ENCODE peak calls at places on chromosomes 5 and 9, in eight cellular contexts. One of them, this sample, is unnamed.

GRCh38 chr9:123360161-123361085 is 4.4 kb downstream of the CRB2 start:
- DNase-seq in dorsolateral prefrontal cortex: no peak
- DNase-seq in HCT116: no peak
- DNase-seq in GM23338: peak
- DNase-seq in GM13977: peak
- DNase-seq in astrocyte of the cerebellum: no peak
- DNase-seq in OCI-LY7: peak
- DNase-seq in nephron progenitor cell: peak
- DNase-seq in this sample: peak

GRCh38 chr5:74500037-74500917 is 140.3 kb downstream of the ENC1 start:
- DNase-seq in dorsolateral prefrontal cortex: no peak
- DNase-seq in HCT116: no peak
- DNase-seq in GM23338: peak
- DNase-seq in GM13977: no peak
- DNase-seq in astrocyte of the cerebellum: no peak
- DNase-seq in OCI-LY7: no peak
- DNase-seq in nephron progenitor cell: peak
- DNase-seq in this sample: no peak

GRCh38 chr5:1012316-1012841 is 3.8 kb downstream of the NKD2 start:
- DNase-seq in dorsolateral prefrontal cortex: no peak
- DNase-seq in HCT116: no peak
- DNase-seq in GM23338: no peak
- DNase-seq in GM13977: no peak
- DNase-seq in astrocyte of the cerebellum: no peak
- DNase-seq in OCI-LY7: no peak
- DNase-seq in nephron progenitor cell: peak
- DNase-seq in this sample: no peak

GRCh38 chr9:92265159-92265558 is 28.3 kb downstream of the IARS1 start:
- DNase-seq in dorsolateral prefrontal cortex: no peak
- DNase-seq in HCT116: no peak
- DNase-seq in GM23338: no peak
- DNase-seq in GM13977: no peak
- DNase-seq in astrocyte of the cerebellum: no peak
- DNase-seq in OCI-LY7: no peak
- DNase-seq in nephron progenitor cell: no peak
- DNase-seq in this sample: no peak

GRCh38 chr5:33180900-33181299 is 259.9 kb upstream of the TARS1 start:
- DNase-seq in dorsolateral prefrontal cortex: no peak
- DNase-seq in HCT116: peak
- DNase-seq in GM23338: peak
- DNase-seq in GM13977: no peak
- DNase-seq in astrocyte of the cerebellum: peak
- DNase-seq in OCI-LY7: no peak
- DNase-seq in nephron progenitor cell: no peak
- DNase-seq in this sample: no peak

GRCh38 chr9:32864926-32865325 is 81.6 kb downstream of the TMEM215 start:
- DNase-seq in dorsolateral prefrontal cortex: no peak
- DNase-seq in HCT116: no peak
- DNase-seq in GM23338: no peak
- DNase-seq in GM13977: no peak
- DNase-seq in astrocyte of the cerebellum: no peak
- DNase-seq in OCI-LY7: no peak
- DNase-seq in nephron progenitor cell: no peak
- DNase-seq in this sample: no peak

GRCh38 chr5:88942967-88943291 is 59.9 kb upstream of the MEF2C start:
- DNase-seq in dorsolateral prefrontal cortex: no peak
- DNase-seq in HCT116: no peak
- DNase-seq in GM23338: no peak
- DNase-seq in GM13977: no peak
- DNase-seq in astrocyte of the cerebellum: peak
- DNase-seq in OCI-LY7: no peak
- DNase-seq in nephron progenitor cell: no peak
- DNase-seq in this sample: no peak

GRCh38 chr9:133955821-133956411 is 36.2 kb downstream of the VAV2 start:
- DNase-seq in dorsolateral prefrontal cortex: no peak
- DNase-seq in HCT116: no peak
- DNase-seq in GM23338: peak
- DNase-seq in GM13977: peak
- DNase-seq in astrocyte of the cerebellum: no peak
- DNase-seq in OCI-LY7: peak
- DNase-seq in nephron progenitor cell: peak
- DNase-seq in this sample: peak

GRCh38 chr5:79172269-79172668 is 60.7 kb downstream of the BHMT start:
- DNase-seq in dorsolateral prefrontal cortex: no peak
- DNase-seq in HCT116: no peak
- DNase-seq in GM23338: peak
- DNase-seq in GM13977: no peak
- DNase-seq in astrocyte of the cerebellum: no peak
- DNase-seq in OCI-LY7: no peak
- DNase-seq in nephron progenitor cell: no peak
- DNase-seq in this sample: no peak

GRCh38 chr9:16371306-16371705 is 499.2 kb downstream of the BNC2 start:
- DNase-seq in dorsolateral prefrontal cortex: no peak
- DNase-seq in HCT116: no peak
- DNase-seq in GM23338: no peak
- DNase-seq in GM13977: no peak
- DNase-seq in astrocyte of the cerebellum: peak
- DNase-seq in OCI-LY7: no peak
- DNase-seq in nephron progenitor cell: peak
- DNase-seq in this sample: no peak
- TF ChIP-seq CTCF in dorsolateral prefrontal cortex: no peak
- TF ChIP-seq CTCF in HCT116: no peak
- TF ChIP-seq CTCF in GM23338: no peak
- TF ChIP-seq CTCF in GM13977: no peak
- TF ChIP-seq CTCF in astrocyte of the cerebellum: no peak
- TF ChIP-seq CTCF in OCI-LY7: no peak
- TF ChIP-seq CTCF in nephron progenitor cell: no peak
- TF ChIP-seq CTCF in this sample: no peak

DNA sequence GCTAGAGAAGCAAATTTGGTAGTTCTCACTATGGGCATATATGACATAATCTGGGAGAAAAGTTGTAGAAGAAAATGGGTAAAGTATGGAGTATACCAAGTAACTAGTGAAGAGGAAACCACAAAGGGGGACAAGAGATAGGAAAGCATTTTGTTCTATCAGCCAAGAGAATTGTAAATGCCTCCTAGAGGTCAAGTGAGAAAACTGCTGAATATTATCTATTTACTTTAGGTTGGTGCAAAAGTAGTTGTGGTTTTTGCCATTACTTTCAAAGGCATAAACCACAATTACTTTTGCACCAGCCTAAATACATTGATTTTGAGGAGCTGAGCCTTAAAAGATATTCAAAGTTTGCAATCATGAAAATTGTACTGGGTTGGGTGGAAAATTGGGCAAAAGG is 126.7 kb upstream of the GRHPR start:
- DNase-seq in dorsolateral prefrontal cortex: no peak
- DNase-seq in HCT116: no peak
- DNase-seq in GM23338: peak
- DNase-seq in GM13977: no peak
- DNase-seq in astrocyte of the cerebellum: no peak
- DNase-seq in OCI-LY7: peak
- DNase-seq in nephron progenitor cell: no peak
- DNase-seq in this sample: no peak
- TF ChIP-seq CTCF in dorsolateral prefrontal cortex: no peak
- TF ChIP-seq CTCF in HCT116: peak
- TF ChIP-seq CTCF in GM23338: no peak
- TF ChIP-seq CTCF in GM13977: peak
- TF ChIP-seq CTCF in astrocyte of the cerebellum: no peak
- TF ChIP-seq CTCF in OCI-LY7: peak
- TF ChIP-seq CTCF in nephron progenitor cell: peak
- TF ChIP-seq CTCF in this sample: peak

DNA sequence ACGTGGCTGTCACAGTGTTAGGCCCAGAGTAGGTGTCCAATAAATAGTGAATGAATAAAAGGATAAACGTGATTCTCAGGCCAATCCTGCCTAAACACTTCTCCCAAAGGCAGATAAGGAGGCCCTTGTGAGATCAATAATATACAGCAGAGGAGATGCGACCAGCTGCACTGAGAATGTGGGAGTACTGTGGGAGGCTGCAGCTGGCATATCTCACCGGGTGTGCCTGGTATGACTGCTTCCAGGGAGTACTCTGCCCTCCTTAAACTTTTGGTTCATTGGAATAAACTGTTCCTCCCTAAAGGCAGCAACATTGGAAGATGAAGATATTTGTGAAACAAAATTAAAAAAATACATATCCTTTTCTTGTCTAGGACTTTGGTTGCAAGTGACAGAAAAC is 57.1 kb upstream of the PTPN3 start:
- DNase-seq in dorsolateral prefrontal cortex: no peak
- DNase-seq in HCT116: no peak
- DNase-seq in GM23338: no peak
- DNase-seq in GM13977: no peak
- DNase-seq in astrocyte of the cerebellum: no peak
- DNase-seq in OCI-LY7: no peak
- DNase-seq in nephron progenitor cell: no peak
- DNase-seq in this sample: no peak
- TF ChIP-seq CTCF in dorsolateral prefrontal cortex: no peak
- TF ChIP-seq CTCF in HCT116: no peak
- TF ChIP-seq CTCF in GM23338: no peak
- TF ChIP-seq CTCF in GM13977: no peak
- TF ChIP-seq CTCF in astrocyte of the cerebellum: no peak
- TF ChIP-seq CTCF in OCI-LY7: no peak
- TF ChIP-seq CTCF in nephron progenitor cell: no peak
- TF ChIP-seq CTCF in this sample: no peak

DNA sequence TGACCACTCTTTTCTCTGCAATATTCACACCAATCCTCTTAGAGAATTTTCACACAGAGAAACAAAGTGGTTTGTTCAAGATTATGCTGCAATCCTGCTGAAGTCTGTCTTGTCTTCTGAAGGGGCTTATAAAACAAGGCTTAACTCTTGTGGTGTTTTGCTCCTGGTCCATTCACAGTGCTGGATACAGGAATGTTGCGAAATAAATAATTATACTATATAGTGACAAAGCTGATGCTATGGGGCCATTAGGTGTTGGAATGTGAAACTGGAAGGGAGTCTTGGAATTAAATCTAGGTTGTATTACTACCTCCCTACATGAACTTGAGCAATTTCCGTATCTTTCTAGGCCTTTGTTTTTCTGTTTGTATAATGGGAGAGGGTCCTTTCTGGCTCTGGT is 170.2 kb downstream of the TRIM32 start:
- DNase-seq in dorsolateral prefrontal cortex: no peak
- DNase-seq in HCT116: no peak
- DNase-seq in GM23338: no peak
- DNase-seq in GM13977: no peak
- DNase-seq in astrocyte of the cerebellum: no peak
- DNase-seq in OCI-LY7: no peak
- DNase-seq in nephron progenitor cell: no peak
- DNase-seq in this sample: no peak
- TF ChIP-seq CTCF in dorsolateral prefrontal cortex: no peak
- TF ChIP-seq CTCF in HCT116: no peak
- TF ChIP-seq CTCF in GM23338: no peak
- TF ChIP-seq CTCF in GM13977: no peak
- TF ChIP-seq CTCF in astrocyte of the cerebellum: no peak
- TF ChIP-seq CTCF in OCI-LY7: no peak
- TF ChIP-seq CTCF in nephron progenitor cell: no peak
- TF ChIP-seq CTCF in this sample: no peak

GRCh38 chr9:7058539-7058938 is 300.8 kb downstream of the KDM4C start:
- DNase-seq in dorsolateral prefrontal cortex: no peak
- DNase-seq in HCT116: no peak
- DNase-seq in GM23338: no peak
- DNase-seq in GM13977: no peak
- DNase-seq in astrocyte of the cerebellum: peak
- DNase-seq in OCI-LY7: no peak
- DNase-seq in nephron progenitor cell: no peak
- DNase-seq in this sample: no peak
- TF ChIP-seq CTCF in dorsolateral prefrontal cortex: no peak
- TF ChIP-seq CTCF in HCT116: no peak
- TF ChIP-seq CTCF in GM23338: no peak
- TF ChIP-seq CTCF in GM13977: no peak
- TF ChIP-seq CTCF in astrocyte of the cerebellum: no peak
- TF ChIP-seq CTCF in OCI-LY7: no peak
- TF ChIP-seq CTCF in nephron progenitor cell: no peak
- TF ChIP-seq CTCF in this sample: no peak

GRCh38 chr5:134714120-134714519 is 24.2 kb upstream of the CAMLG start:
- DNase-seq in dorsolateral prefrontal cortex: no peak
- DNase-seq in HCT116: no peak
- DNase-seq in GM23338: peak
- DNase-seq in GM13977: no peak
- DNase-seq in astrocyte of the cerebellum: no peak
- DNase-seq in OCI-LY7: no peak
- DNase-seq in nephron progenitor cell: no peak
- DNase-seq in this sample: no peak

GRCh38 chr5:134714537-134714936 is 23.8 kb upstream of the CAMLG start:
- DNase-seq in dorsolateral prefrontal cortex: no peak
- DNase-seq in HCT116: no peak
- DNase-seq in GM23338: no peak
- DNase-seq in GM13977: no peak
- DNase-seq in astrocyte of the cerebellum: no peak
- DNase-seq in OCI-LY7: no peak
- DNase-seq in nephron progenitor cell: no peak
- DNase-seq in this sample: no peak
- TF ChIP-seq CTCF in dorsolateral prefrontal cortex: no peak
- TF ChIP-seq CTCF in HCT116: no peak
- TF ChIP-seq CTCF in GM23338: no peak
- TF ChIP-seq CTCF in GM13977: no peak
- TF ChIP-seq CTCF in astrocyte of the cerebellum: no peak
- TF ChIP-seq CTCF in OCI-LY7: no peak
- TF ChIP-seq CTCF in nephron progenitor cell: no peak
- TF ChIP-seq CTCF in this sample: no peak

This sample was measured in neural crest cell.